ENCODE peak calls at places on chromosomes 11 and 22, in nine cellular contexts. V, A, M, U, K, G, T, L and P are unnamed samples.

GRCh38 chr11:67371549-67372231 is 1.7 kb downstream of the CLCF1 start:
- DNase-seq in V (no peak), A (peak; percentile 50), M (peak; percentile 77), U (peak; percentile 46), K (no peak), G (no peak), T (peak; percentile 82), L (peak; percentile 77), P (peak; percentile 59)

GRCh38 chr11:79437981-79438630 is 2.7 kb downstream of the TENM4 start:
- DNase-seq in V (no peak), A (no peak), M (no peak), U (no peak), K (no peak), G (no peak), T (peak; percentile 34), L (peak; percentile 21), P (no peak)

GRCh38 chr11:131246589-131247164 is 123.7 kb upstream of the NTM start:
- DNase-seq in V (peak; percentile 41), A (peak; percentile 50), M (peak; percentile 67), U (peak; percentile 49), K (no peak), G (no peak), T (no peak), L (peak; percentile 66), P (peak; percentile 60)

GRCh38 chr11:63834532-63835155 is 4.3 kb upstream of the MARK2 start:
- DNase-seq in V (no peak), A (no peak), M (no peak), U (peak; percentile 63), K (no peak), G (no peak), T (no peak), L (no peak), P (no peak)

GRCh38 chr11:17473071-17473744 is 3.4 kb downstream of the ABCC8 start:
- DNase-seq in V (no peak), A (no peak), M (no peak), U (no peak), K (no peak), G (no peak), T (no peak), L (peak; percentile 50), P (no peak)

GRCh38 chr11:112163875-112164521 is at the start of gene IL18:
- DNase-seq in V (peak; percentile 19), A (peak; percentile 58), M (peak; percentile 85), U (peak; percentile 95), K (no peak), G (no peak), T (no peak), L (peak; percentile 45), P (peak; percentile 84)

GRCh38 chr11:126701555-126701897 is 299.0 kb downstream of the KIRREL3 start:
- DNase-seq in V (no peak), A (no peak), M (no peak), U (no peak), K (no peak), G (no peak), T (no peak), L (no peak), P (no peak)

GRCh38 chr11:57501951-57502350 is 13.6 kb downstream of the SLC43A1 start:
- DNase-seq in V (peak; percentile 34), A (peak; percentile 88), M (no peak), U (peak; percentile 59), K (no peak), G (no peak), T (no peak), L (no peak), P (no peak)

GRCh38 chr11:47264119-47264915 is 5.6 kb upstream of the MADD start:
- DNase-seq in V (no peak), A (no peak), M (no peak), U (no peak), K (no peak), G (no peak), T (no peak), L (no peak), P (no peak)

GRCh38 chr11:19753451-19754041 is 40.9 kb downstream of the NAV2 start:
- DNase-seq in V (no peak), A (no peak), M (peak; percentile 72), U (peak; percentile 40), K (no peak), G (no peak), T (no peak), L (no peak), P (no peak)

GRCh38 chr11:93528757-93529639 is 14.2 kb downstream of the SMCO4 start:
- DNase-seq in V (no peak), A (no peak), M (no peak), U (no peak), K (no peak), G (no peak), T (no peak), L (no peak), P (no peak)

GRCh38 chr11:20881328-20882079 is 212.1 kb downstream of the NELL1 start:
- DNase-seq in V (no peak), A (no peak), M (no peak), U (no peak), K (no peak), G (no peak), T (no peak), L (no peak), P (no peak)

GRCh38 chr22:34966980-34967379 is 99.0 kb upstream of the ISX start:
- DNase-seq in V (no peak), A (no peak), M (no peak), U (no peak), K (no peak), G (no peak), T (peak; percentile 26), L (peak; percentile 22), P (no peak)

GRCh38 chr22:46067159-46068111 is 82.9 kb upstream of the PPARA start:
- DNase-seq in V (peak; percentile 22), A (peak; percentile 16), M (no peak), U (peak; percentile 15), K (no peak), G (no peak), T (no peak), L (no peak), P (peak; percentile 38)

GRCh38 chr11:76415073-76415472 is 29.7 kb upstream of the EMSY start:
- DNase-seq in V (no peak), A (no peak), M (no peak), U (no peak), K (no peak), G (no peak), T (no peak), L (no peak), P (no peak)

GRCh38 chr11:65421204-65422103 is 1.1 kb upstream of the NEAT1 start:
- DNase-seq in V (peak; percentile 87), A (peak; percentile 93), M (peak; percentile 94), U (peak; percentile 98), K (peak; percentile 77), G (peak; percentile 86), T (peak; percentile 97), L (peak; percentile 95), P (peak; percentile 94)
- H3K4me1 ChIP-seq in V (peaks cover 45% of the 10 kb centered on the region), A (peaks cover 49% of the 10 kb centered on the region), M (peaks cover 40% of the 10 kb centered on the region), U (peaks cover 6% of the 10 kb centered on the region), K (peaks cover 53% of the 10 kb centered on the region), G (peaks cover 55% of the 10 kb centered on the region), T (peaks cover 35% of the 10 kb centered on the region), L (peaks cover 42% of the 10 kb centered on the region), P (peaks cover 47% of the 10 kb centered on the region)

GRCh38 chr11:73298233-73298632 is 9.8 kb upstream of the ARHGEF17 start:
- DNase-seq in V (no peak), A (no peak), M (no peak), U (no peak), K (no peak), G (no peak), T (no peak), L (no peak), P (peak; percentile 16)

GRCh38 chr11:73295996-73296318 is 12.1 kb upstream of the ARHGEF17 start:
- DNase-seq in V (no peak), A (no peak), M (no peak), U (no peak), K (no peak), G (no peak), T (no peak), L (no peak), P (no peak)

GRCh38 chr11:73296501-73297230 is 11.4 kb upstream of the ARHGEF17 start:
- DNase-seq in V (no peak), A (no peak), M (peak; percentile 61), U (no peak), K (no peak), G (no peak), T (no peak), L (no peak), P (no peak)

GRCh38 chr11:73297702-73298101 is 10.4 kb upstream of the ARHGEF17 start:
- DNase-seq in V (no peak), A (no peak), M (no peak), U (no peak), K (no peak), G (no peak), T (no peak), L (no peak), P (no peak)

DNA sequence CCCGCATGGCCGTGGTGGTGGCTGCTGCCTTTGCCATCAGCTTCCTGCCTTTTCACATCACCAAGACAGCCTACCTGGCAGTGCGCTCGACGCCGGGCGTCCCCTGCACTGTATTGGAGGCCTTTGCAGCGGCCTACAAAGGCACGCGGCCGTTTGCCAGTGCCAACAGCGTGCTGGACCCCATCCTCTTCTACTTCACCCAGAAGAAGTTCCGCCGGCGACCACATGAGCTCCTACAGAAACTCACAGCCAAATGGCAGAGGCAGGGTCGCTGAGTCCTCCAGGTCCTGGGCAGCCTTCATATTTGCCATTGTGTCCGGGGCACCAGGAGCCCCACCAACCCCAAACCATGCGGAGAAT is 10.9 kb upstream of the ARHGEF17 start:
- DNase-seq in V (no peak), A (no peak), M (no peak), U (no peak), K (no peak), G (no peak), T (no peak), L (no peak), P (no peak)
- H3K4me3 ChIP-seq in V (no peak overlapping the region), A (no peak overlapping the region), M (no peak overlapping the region), U (no peak overlapping the region), K (no peak overlapping the region), G (no peak overlapping the region), T (no peak overlapping the region), L (no peak overlapping the region), P (no peak overlapping the region)

DNA sequence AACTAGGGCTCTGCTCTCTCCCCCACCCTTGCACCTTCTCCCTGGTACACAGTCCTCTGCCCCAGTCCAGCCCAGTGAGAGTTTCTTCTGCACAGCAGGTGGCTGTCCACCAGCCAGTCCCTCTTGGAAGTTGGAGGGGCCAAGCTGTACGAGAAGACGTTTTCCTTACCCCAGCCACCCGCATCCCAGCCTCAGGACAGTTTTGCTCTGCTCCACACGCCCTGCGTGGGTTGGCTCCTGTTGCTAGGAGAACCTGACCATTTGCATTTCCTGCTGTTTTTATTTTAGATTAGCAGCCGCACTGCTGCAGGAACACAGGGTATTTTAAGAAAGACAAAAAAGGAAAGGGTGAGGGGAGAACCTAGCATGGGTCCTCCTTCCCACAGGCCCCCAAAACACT is 17.6 kb upstream of the NRGN start:
- DNase-seq in V (no peak), A (no peak), M (no peak), U (no peak), K (no peak), G (no peak), T (no peak), L (no peak), P (no peak)
- H3K4me1 ChIP-seq in V (peaks cover 17% of the 10 kb centered on the region), A (peaks cover 27% of the 10 kb centered on the region), M (peaks cover 32% of the 10 kb centered on the region), U (no peaks in the 10 kb centered on the region), K (peaks cover 13% of the 10 kb centered on the region), G (peaks cover 29% of the 10 kb centered on the region), T (peaks cover 25% of the 10 kb centered on the region), L (peaks cover 16% of the 10 kb centered on the region), P (peaks cover 22% of the 10 kb centered on the region)

DNA sequence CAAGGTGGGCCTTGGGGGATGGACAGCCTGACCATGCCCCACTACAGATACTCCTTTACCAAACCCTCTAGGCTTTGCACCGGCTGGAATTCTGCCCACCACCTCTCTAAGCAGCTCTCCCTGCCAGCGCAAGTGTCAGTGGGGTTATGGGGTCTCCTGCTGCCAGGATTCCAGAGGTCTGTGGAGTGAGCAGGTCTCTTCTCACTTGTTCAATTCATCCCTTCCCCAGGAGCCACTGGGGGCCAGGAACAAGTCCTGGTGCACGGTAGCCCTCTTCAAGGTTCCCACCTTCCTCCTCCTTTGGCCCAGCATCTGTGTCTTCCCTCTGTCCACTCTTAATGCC is 30.5 kb downstream of the CCDC15 start:
- DNase-seq in V (no peak), A (no peak), M (no peak), U (no peak), K (no peak), G (no peak), T (no peak), L (no peak), P (no peak)
- H3K4me3 ChIP-seq in V (no peak overlapping the region), A (no peak overlapping the region), M (no peak overlapping the region), U (no peak overlapping the region), K (no peak overlapping the region), G (no peak overlapping the region), T (no peak overlapping the region), L (no peak overlapping the region), P (no peak overlapping the region)